ENCODE peak calls at places on chromosomes 11 and 22, in ten cellular contexts. B, T, X, F, A, Y, J, Z, O and I are unnamed samples.

GRCh38 chr11:82703796-82704195 is 29.9 kb downstream of the FAM181B start:
- DNase-seq in A (no peak), F (no peak), J (no peak), Z (no peak), B (no peak), Y (no peak), T (no peak), O (no peak), X (no peak), I (no peak)

GRCh38 chr22:33864723-33865130 is 55.5 kb downstream of the LARGE1 start:
- DNase-seq in Z (peak), J (peak), F (no peak), X (no peak), A (no peak), Y (peak), T (no peak), B (peak), O (no peak), I (no peak)

GRCh38 chr11:70709596-70709995 is 311.3 kb downstream of the CTTN start:
- DNase-seq in F (no peak), O (no peak), B (no peak), Y (no peak), Z (no peak), J (no peak), A (no peak), T (no peak), X (no peak), I (no peak)

GRCh38 chr22:29469755-29470154 is 10.3 kb upstream of the NEFH start:
- DNase-seq in X (no peak), Z (no peak), O (no peak), T (peak), A (no peak), F (no peak), B (no peak), Y (no peak), J (no peak), I (no peak)

GRCh38 chr11:11531127-11531526 is 90.7 kb downstream of the GALNT18 start:
- DNase-seq in Z (no peak), X (no peak), A (no peak), J (no peak), B (no peak), Y (no peak), T (no peak), F (no peak), O (no peak), I (no peak)

GRCh38 chr11:28815110-28815509 is 706.9 kb downstream of the METTL15 start:
- DNase-seq in T (no peak), X (no peak), O (no peak), A (no peak), Y (no peak), B (no peak), J (no peak), F (no peak), Z (no peak), I (no peak)

GRCh38 chr11:107999759-108000455 is 8.8 kb upstream of the CUL5 start:
- DNase-seq in X (no peak), A (peak), J (peak), F (no peak), T (peak), Z (peak), Y (no peak), B (peak), O (no peak), I (no peak)

GRCh38 chr11:86802601-86803051 is 2.3 kb downstream of the PRSS23 start:
- DNase-seq in O (no peak), X (no peak), Z (peak), J (peak), T (peak), A (peak), Y (peak), F (no peak), B (peak), I (no peak)

GRCh38 chr22:31425331-31426050 is 26.1 kb downstream of the DRG1 start:
- DNase-seq in B (peak), F (no peak), X (no peak), J (no peak), A (no peak), Y (peak), O (no peak), Z (no peak), T (no peak), I (no peak)

GRCh38 chr11:95585071-95585751 is 204.4 kb downstream of the FAM76B start:
- DNase-seq in J (peak), A (no peak), B (peak), Y (no peak), T (no peak), O (no peak), F (no peak), X (no peak), Z (no peak), I (no peak)

GRCh38 chr11:2196970-2197770 is 25.6 kb upstream of the TH start:
- DNase-seq in X (peak), F (peak), O (peak), T (peak), B (peak), Y (peak), J (peak), Z (peak), A (peak), I (peak)
- H3K4me3 ChIP-seq in X (no peak), F (no peak), O (no peak), T (no peak), B (no peak), Y (no peak), J (no peak), Z (no peak), A (no peak), I (no peak)

GRCh38 chr11:72353861-72354260 is 80.5 kb downstream of the CLPB start:
- DNase-seq in Y (no peak), T (peak), O (no peak), B (peak), J (peak), Z (peak), X (no peak), F (no peak), A (peak), I (no peak)
- TF ChIP-seq CTCF in Y (no peak), T (peak), O (no peak), B (peak), J (no peak), Z (peak), X (peak), F (no peak), A (peak), I (no peak)

GRCh38 chr11:132643239-132643638 is 889.1 kb downstream of the OPCML start:
- DNase-seq in F (no peak), A (no peak), T (no peak), X (no peak), B (no peak), J (no peak), Y (no peak), O (no peak), Z (no peak), I (no peak)
- H3K27ac ChIP-seq in F (no peak), A (no peak), T (no peak), X (no peak), B (no peak), J (no peak), Y (no peak), O (no peak), Z (no peak), I (no peak)

GRCh38 chr11:66277475-66278391 is at the start of gene CNIH2:
- DNase-seq in F (peak), J (no peak), Z (peak), A (no peak), T (peak), Y (no peak), B (no peak), X (no peak), O (no peak), I (no peak)
- H3K4me3 ChIP-seq in F (peak), J (no peak), Z (peak), A (peak), T (peak), Y (no peak), B (peak), X (no peak), O (peak), I (no peak)

DNA sequence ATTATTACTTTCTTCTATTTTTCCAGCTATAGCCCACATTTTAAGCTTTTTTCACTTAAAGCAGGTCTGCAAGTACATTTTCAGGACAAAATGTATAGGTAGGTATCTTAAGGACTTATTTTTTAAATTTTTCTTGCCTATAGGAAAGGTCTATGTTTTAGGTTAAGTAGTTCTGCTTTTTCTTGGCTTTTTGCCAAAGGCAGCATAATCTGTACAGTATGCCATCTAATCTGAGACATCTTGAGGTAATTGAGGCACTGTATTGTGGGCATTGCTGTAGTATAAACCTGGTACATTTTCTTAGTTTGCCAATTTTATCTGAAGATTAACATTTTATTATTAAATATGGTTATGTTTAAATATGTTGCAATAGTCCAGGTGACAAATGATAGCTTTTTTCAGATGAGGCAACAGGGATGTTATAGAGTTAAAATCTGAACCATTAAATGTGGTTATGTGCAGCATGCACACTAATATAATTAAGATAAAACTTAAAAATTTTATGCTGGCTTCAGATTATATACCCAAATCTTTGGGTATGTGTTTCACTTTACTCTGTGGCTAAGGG is 42.9 kb downstream of the QSER1 start:
- DNase-seq in Z (no peak), A (no peak), O (no peak), Y (no peak), J (peak), X (no peak), F (no peak), B (no peak), T (no peak), I (no peak)
- TF ChIP-seq CTCF in Z (no peak), A (no peak), O (no peak), Y (no peak), J (no peak), X (no peak), F (no peak), B (no peak), T (no peak), I (no peak)

GRCh38 chr11:35041070-35041554 is 97.9 kb upstream of the CD44 start:
- DNase-seq in A (no peak), Y (no peak), T (no peak), Z (no peak), B (no peak), F (no peak), J (no peak), O (no peak), X (no peak), I (no peak)
- H3K27ac ChIP-seq in A (peak), Y (no peak), T (no peak), Z (no peak), B (no peak), F (no peak), J (no peak), O (no peak), X (no peak), I (no peak)

GRCh38 chr22:50171319-50171964 is 911 bp downstream of the PANX2 start:
- DNase-seq in Y (no peak), B (no peak), J (no peak), A (no peak), F (peak), O (no peak), X (peak), T (peak), Z (peak), I (peak)
- H3K4me3 ChIP-seq in Y (peak), B (peak), J (no peak), A (peak), F (peak), O (peak), X (no peak), T (peak), Z (peak), I (no peak)

GRCh38 chr11:131852757-131853156 is 482.3 kb downstream of the NTM start:
- DNase-seq in X (no peak), J (no peak), Z (no peak), F (no peak), B (no peak), T (no peak), O (no peak), A (no peak), Y (no peak), I (no peak)

GRCh38 chr11:131845255-131845654 is 474.8 kb downstream of the NTM start:
- DNase-seq in J (no peak), B (no peak), A (no peak), T (peak), F (no peak), X (no peak), O (no peak), Z (no peak), Y (no peak), I (no peak)

GRCh38 chr11:131850507-131850906 is 480.1 kb downstream of the NTM start:
- DNase-seq in B (no peak), T (no peak), F (no peak), J (no peak), Y (no peak), O (no peak), X (no peak), A (no peak), Z (no peak), I (no peak)

GRCh38 chr11:131851951-131852350 is 481.5 kb downstream of the NTM start:
- DNase-seq in F (no peak), T (no peak), O (no peak), B (no peak), Y (peak), J (no peak), Z (no peak), X (no peak), A (no peak), I (no peak)

GRCh38 chr11:131849485-131849884 is 479.1 kb downstream of the NTM start:
- DNase-seq in O (no peak), F (no peak), B (no peak), Z (no peak), T (no peak), X (no peak), Y (no peak), J (no peak), A (no peak), I (no peak)
- TF ChIP-seq CTCF in O (no peak), F (no peak), B (no peak), Z (no peak), T (no peak), X (no peak), Y (no peak), J (no peak), A (no peak), I (no peak)